ENCODE peak calls at places on chromosomes 1 and 21, in seven cellular contexts. E is colonic mucosa; Z is lower lobe of right lung; I is aorta; R is PC-3; M is CD8-positive, alpha-beta T cell; B is neuronal stem cell. D is an unnamed sample. For H3K4me1 and H3K9me3, the result is how much of the 10 kb centered on the place peaks cover.

GRCh38 chr1:77540501-77541161 is 141.8 kb downstream of the ZZZ3 start:
- DNase-seq in I (no peak), Z (no peak), E (no peak), B (no peak), R (peak), M (no peak), D (no peak)

GRCh38 chr1:36653850-36654249 is 171.1 kb upstream of the CSF3R start:
- DNase-seq in Z (no peak), M (no peak), B (no peak), I (no peak), R (peak), E (no peak), D (no peak)

GRCh38 chr1:26799479-26800133 is 11.9 kb downstream of the PIGV start:
- DNase-seq in R (peak), I (peak), E (no peak), B (no peak), M (peak), Z (no peak), D (peak)

GRCh38 chr21:45020629-45021427 is 53.6 kb upstream of the ADARB1 start:
- DNase-seq in M (no peak), E (no peak), B (no peak), Z (no peak), R (no peak), I (peak), D (peak)

GRCh38 chr1:24702511-24703293 is 42.5 kb upstream of the CLIC4 start:
- DNase-seq in B (no peak), M (no peak), I (no peak), E (no peak), Z (no peak), R (peak), D (peak)

GRCh38 chr21:15498455-15498854 is 231.3 kb upstream of the USP25 start:
- DNase-seq in R (no peak), B (no peak), E (no peak), I (no peak), Z (no peak), M (no peak), D (no peak)

GRCh38 chr1:114558548-114558947 is 22.9 kb downstream of the BCAS2 start:
- DNase-seq in M (no peak), R (peak), E (no peak), Z (no peak), B (no peak), I (no peak), D (no peak)

GRCh38 chr1:33872681-33873080 is 8.8 kb downstream of the HMGB4 start:
- DNase-seq in M (no peak), E (no peak), Z (no peak), B (peak), R (no peak), I (no peak), D (no peak)

GRCh38 chr21:34599534-34600101 is 15.3 kb downstream of the RCAN1 start:
- DNase-seq in E (no peak), Z (no peak), I (no peak), R (peak), B (no peak), M (no peak), D (no peak)

GRCh38 chr1:71561206-71561605 is 480.4 kb upstream of the ZRANB2 start:
- DNase-seq in I (no peak), Z (no peak), M (no peak), E (no peak), R (peak), B (no peak), D (no peak)

GRCh38 chr21:45963225-45963555 is 18.4 kb upstream of the COL6A1 start:
- DNase-seq in M (no peak), I (no peak), R (no peak), E (no peak), B (no peak), Z (no peak), D (no peak)

GRCh38 chr1:27400035-27400962 is 7.9 kb downstream of the GPR3 start:
- DNase-seq in R (peak), B (no peak), E (no peak), I (no peak), Z (no peak), M (no peak), D (no peak)

GRCh38 chr1:147084273-147085096 is 87.8 kb downstream of the PRKAB2 start:
- DNase-seq in R (no peak), B (peak), I (peak), M (peak), Z (peak), E (peak), D (peak)

GRCh38 chr21:42552407-42553336 is 39.0 kb downstream of the SLC37A1 start:
- DNase-seq in B (no peak), R (no peak), I (peak), E (no peak), M (no peak), Z (peak), D (no peak)

GRCh38 chr1:27557596-27558340 is 46.2 kb downstream of the AHDC1 start:
- DNase-seq in Z (no peak), I (no peak), M (no peak), R (peak), E (peak), B (no peak), D (no peak)

GRCh38 chr1:246565751-246566127 is 322 bp downstream of the TFB2M start:
- DNase-seq in B (no peak), E (no peak), M (no peak), Z (no peak), R (peak), I (no peak), D (no peak)

GRCh38 chr1:246567258-246568235 is 1.3 kb downstream of the CNST start:
- DNase-seq in Z (no peak), I (no peak), M (no peak), R (peak), E (no peak), B (no peak), D (no peak)

GRCh38 chr1:246566128-246566807 is at the start of the genes CNST and TFB2M:
- DNase-seq in Z (peak), M (peak), R (peak), I (peak), B (peak), E (peak), D (peak)

GRCh38 chr1:246564839-246565750 is 966 bp downstream of the TFB2M start:
- DNase-seq in E (no peak), Z (no peak), M (no peak), I (no peak), R (peak), B (no peak), D (no peak)

GRCh38 chr1:246566808-246567154 is 525 bp downstream of the CNST start:
- DNase-seq in R (peak), M (no peak), E (no peak), B (no peak), Z (no peak), I (no peak), D (no peak)
- H3K4me1 ChIP-seq in R (under half), M (half or more), E (under half), B (under half), Z (half or more), I (under half), D (half or more)

GRCh38 chr1:118989006-118989736 is 1.0 kb upstream of the TBX15 start:
- DNase-seq in R (no peak), Z (no peak), I (no peak), B (no peak), M (no peak), E (no peak), D (no peak)

GRCh38 chr1:118992426-118992825 is 4.3 kb upstream of the TBX15 start:
- DNase-seq in M (no peak), Z (no peak), I (no peak), B (no peak), R (no peak), E (no peak), D (no peak)

GRCh38 chr1:118991448-118991847 is 3.3 kb upstream of the TBX15 start:
- DNase-seq in B (no peak), M (no peak), Z (no peak), E (no peak), I (no peak), R (no peak), D (no peak)

GRCh38 chr1:118989878-118990378 is 1.8 kb upstream of the TBX15 start:
- DNase-seq in B (peak), R (no peak), E (no peak), I (no peak), Z (no peak), M (no peak), D (no peak)

GRCh38 chr1:118990513-118991131 is 2.5 kb upstream of the TBX15 start:
- DNase-seq in E (no peak), I (no peak), M (no peak), B (no peak), R (no peak), Z (no peak), D (no peak)
- H3K9me3 ChIP-seq in E (under half), I (under half), M (under half), B (under half), R (under half), Z (under half), D (under half)

GRCh38 chr1:15797614-15798390 is 9.6 kb downstream of the UQCRHL start:
- DNase-seq in B (no peak), R (peak), I (no peak), E (peak), Z (no peak), M (no peak), D (no peak)

GRCh38 chr1:15799004-15799867 is 8.2 kb downstream of the UQCRHL start:
- DNase-seq in E (no peak), M (no peak), Z (peak), I (peak), B (no peak), R (peak), D (peak)

GRCh38 chr1:15799928-15800835 is 7.3 kb downstream of the UQCRHL start:
- DNase-seq in Z (peak), B (no peak), E (peak), R (peak), I (no peak), M (no peak), D (peak)

GRCh38 chr1:15796086-15796462 is 11.4 kb downstream of the UQCRHL start:
- DNase-seq in I (no peak), Z (no peak), R (no peak), M (no peak), B (no peak), E (no peak), D (no peak)
- H3K4me1 ChIP-seq in I (under half), Z (under half), R (half or more), M (under half), B (under half), E (under half), D (under half)

DNA sequence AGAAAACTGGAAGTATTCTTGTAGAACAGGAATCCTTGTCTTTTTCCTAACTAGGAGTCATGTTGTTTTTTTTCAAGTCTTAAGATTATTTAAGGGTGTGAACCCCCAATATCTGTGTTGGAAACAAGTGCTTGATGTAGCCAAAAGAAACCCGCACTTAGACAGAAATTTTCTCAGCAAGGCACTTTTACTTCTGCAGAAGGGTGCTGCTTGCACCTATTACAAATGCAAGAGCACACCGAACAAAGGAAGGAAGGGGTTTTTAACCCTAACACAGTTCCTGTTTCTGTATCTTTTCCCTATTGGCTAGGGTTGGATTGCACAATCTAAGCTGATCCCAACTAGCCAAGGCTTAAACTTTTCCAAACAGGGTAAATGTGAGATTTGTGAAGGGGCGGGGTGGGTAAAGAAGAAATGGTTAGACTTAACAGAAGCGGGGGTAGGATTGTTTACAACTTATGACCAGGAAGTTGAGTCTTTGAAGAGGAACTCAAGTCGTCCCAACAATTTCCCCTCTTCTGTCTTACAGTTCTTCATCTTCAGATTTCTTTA is 75.1 kb downstream of the ZFYVE9 start:
- DNase-seq in M (no peak), R (no peak), I (no peak), E (no peak), Z (no peak), B (no peak), D (no peak)
- H3K9me3 ChIP-seq in M (under half), R (under half), I (under half), E (under half), Z (under half), B (under half), D (under half)

DNA sequence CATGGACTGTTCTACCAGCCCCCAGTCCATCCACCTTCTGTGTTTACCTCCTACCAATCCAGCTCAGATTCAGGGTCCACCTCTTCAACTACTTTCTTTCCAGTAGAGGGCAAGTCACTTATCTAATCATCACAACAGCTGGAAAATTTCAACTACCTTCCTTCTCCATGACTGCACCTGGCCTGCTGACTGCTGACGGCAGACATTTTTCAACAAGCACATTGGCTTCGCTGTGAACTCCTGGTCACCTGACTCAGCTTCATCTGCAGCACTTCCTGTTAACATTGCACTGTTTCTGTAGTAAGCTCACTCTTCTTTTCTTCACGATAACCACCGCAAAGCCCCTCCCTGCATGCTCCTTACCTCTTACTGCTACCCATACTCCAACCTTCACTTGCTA is 405.7 kb downstream of the NTNG1 start:
- DNase-seq in Z (no peak), M (no peak), B (no peak), R (no peak), E (no peak), I (no peak), D (no peak)
- H3K4me1 ChIP-seq in Z (under half), M (under half), B (under half), R (under half), E (under half), I (under half), D (under half)

DNA sequence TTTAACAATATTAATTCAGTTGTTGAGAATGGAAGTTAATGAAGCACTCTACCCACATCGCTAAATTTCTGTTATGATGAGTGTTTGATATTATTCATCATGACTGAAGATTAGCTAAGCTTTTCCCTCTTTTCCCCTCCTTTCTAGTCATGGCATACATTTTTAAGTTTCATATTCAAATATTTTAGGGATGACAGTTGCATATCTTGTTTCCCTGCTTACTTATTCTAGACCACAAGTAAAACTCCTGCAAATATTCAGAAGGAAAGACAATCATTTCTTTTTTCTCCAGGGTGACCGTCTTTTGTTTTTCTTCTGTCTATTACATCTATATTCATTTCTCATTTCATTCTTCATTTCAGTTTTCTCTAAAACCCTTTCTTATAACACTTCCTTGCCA is 906.0 kb downstream of the ADGRL2 start:
- DNase-seq in I (no peak), M (no peak), B (no peak), E (no peak), Z (no peak), R (no peak), D (no peak)
- H3K9me3 ChIP-seq in I (under half), M (under half), B (under half), E (under half), Z (under half), R (under half), D (under half)

GRCh38 chr1:54163573-54163972 is 10.8 kb upstream of the CDCP2 start:
- DNase-seq in M (no peak), R (no peak), I (no peak), E (peak), B (no peak), Z (no peak), D (no peak)
- H3K4me1 ChIP-seq in M (under half), R (under half), I (under half), E (under half), B (under half), Z (under half), D (under half)

D was measured in psoas muscle.